ENCODE peak calls at places on chromosome 1, in nine cellular contexts. J is body of pancreas; S is MM.1S; U is CD8-positive, alpha-beta T cell; F is astrocyte; G is left ventricle myocardium inferior; R is IMR-90; M is tibial artery; P is fibroblast of lung. A is an unnamed sample.

GRCh38 chr1:114341886-114342285 is 169.1 kb downstream of the TRIM33 start:
- DNase-seq in J (no peak), S (no peak), U (no peak), F (peak; percentile 59), G (no peak), R (no peak), M (no peak), P (peak; percentile 67), A (no peak)

GRCh38 chr1:15088146-15089025 is 65.2 kb upstream of the TMEM51 start:
- DNase-seq in J (no peak), S (no peak), U (no peak), F (peak; percentile 30), G (no peak), R (peak; percentile 24), M (no peak), P (peak; percentile 50), A (no peak)

GRCh38 chr1:117638759-117639158 is 32.9 kb downstream of the TENT5C start:
- DNase-seq in J (no peak), S (no peak), U (no peak), F (no peak), G (no peak), R (no peak), M (no peak), P (no peak), A (peak; percentile 11)

GRCh38 chr1:116852910-116853309 is 56.8 kb upstream of the PTGFRN start:
- DNase-seq in J (no peak), S (no peak), U (no peak), F (peak; percentile 76), G (no peak), R (no peak), M (no peak), P (peak; percentile 82), A (no peak)

GRCh38 chr1:46301406-46302090 is 1.9 kb downstream of the LRRC41 start:
- DNase-seq in J (no peak), S (no peak), U (no peak), F (peak; percentile 47), G (no peak), R (peak; percentile 37), M (no peak), P (peak; percentile 63), A (peak; percentile 39)

GRCh38 chr1:26704629-26705028 is 8.8 kb downstream of the ARID1A start:
- DNase-seq in J (no peak), S (no peak), U (no peak), F (no peak), G (no peak), R (no peak), M (no peak), P (no peak), A (no peak)

GRCh38 chr1:154384650-154385557 is 20.2 kb upstream of the IL6R start:
- DNase-seq in J (no peak), S (no peak), U (no peak), F (no peak), G (no peak), R (no peak), M (no peak), P (no peak), A (no peak)

GRCh38 chr1:187270256-187270655 is 441.5 kb downstream of the PLA2G4A start:
- DNase-seq in J (no peak), S (peak; percentile 71), U (no peak), F (no peak), G (no peak), R (no peak), M (no peak), P (no peak), A (peak; percentile 15)

GRCh38 chr1:33433509-33434362 is 2.8 kb upstream of the PHC2 start:
- DNase-seq in J (peak; percentile 24), S (no peak), U (no peak), F (peak; percentile 98), G (no peak), R (peak; percentile 99), M (peak; percentile 78), P (peak; percentile 99), A (peak; percentile 23)

GRCh38 chr1:39168301-39169080 is 36.0 kb upstream of the MACF1 start:
- DNase-seq in J (no peak), S (no peak), U (no peak), F (no peak), G (no peak), R (no peak), M (no peak), P (no peak), A (no peak)

GRCh38 chr1:13699936-13700520 is at the start of gene PRDM2:
- DNase-seq in J (peak; percentile 61), S (peak; percentile 38), U (peak; percentile 38), F (peak; percentile 9), G (peak; percentile 55), R (peak; percentile 17), M (peak; percentile 70), P (peak; percentile 44), A (peak; percentile 48)

GRCh38 chr1:226107471-226108460 is 45.2 kb downstream of the H3-3A start:
- DNase-seq in J (no peak), S (no peak), U (no peak), F (no peak), G (no peak), R (no peak), M (no peak), P (no peak), A (no peak)

GRCh38 chr1:212463565-212464270 is 31.0 kb downstream of the NENF start:
- DNase-seq in J (no peak), S (no peak), U (no peak), F (no peak), G (no peak), R (no peak), M (no peak), P (no peak), A (no peak)

GRCh38 chr1:202860744-202861419 is 28.1 kb downstream of the RABIF start:
- DNase-seq in J (peak; percentile 84), S (no peak), U (no peak), F (peak; percentile 26), G (peak; percentile 21), R (peak; percentile 33), M (no peak), P (peak; percentile 46), A (peak; percentile 97)

GRCh38 chr1:119061700-119062099 is 73.6 kb upstream of the TBX15 start:
- DNase-seq in J (no peak), S (no peak), U (no peak), F (no peak), G (no peak), R (no peak), M (no peak), P (no peak), A (no peak)

GRCh38 chr1:25672763-25673409 is 56.3 kb downstream of the MAN1C1 start:
- DNase-seq in J (no peak), S (no peak), U (no peak), F (peak; percentile 48), G (no peak), R (peak; percentile 49), M (no peak), P (peak; percentile 53), A (no peak)

GRCh38 chr1:95309031-95309459 is 75.0 kb downstream of the RWDD3 start:
- DNase-seq in J (peak; percentile 40), S (no peak), U (no peak), F (peak; percentile 12), G (no peak), R (peak; percentile 21), M (no peak), P (peak; percentile 28), A (no peak)

GRCh38 chr1:64073705-64074104 is 129.7 kb upstream of the UBE2U start:
- DNase-seq in J (no peak), S (no peak), U (no peak), F (no peak), G (no peak), R (no peak), M (no peak), P (no peak), A (no peak)

DNA sequence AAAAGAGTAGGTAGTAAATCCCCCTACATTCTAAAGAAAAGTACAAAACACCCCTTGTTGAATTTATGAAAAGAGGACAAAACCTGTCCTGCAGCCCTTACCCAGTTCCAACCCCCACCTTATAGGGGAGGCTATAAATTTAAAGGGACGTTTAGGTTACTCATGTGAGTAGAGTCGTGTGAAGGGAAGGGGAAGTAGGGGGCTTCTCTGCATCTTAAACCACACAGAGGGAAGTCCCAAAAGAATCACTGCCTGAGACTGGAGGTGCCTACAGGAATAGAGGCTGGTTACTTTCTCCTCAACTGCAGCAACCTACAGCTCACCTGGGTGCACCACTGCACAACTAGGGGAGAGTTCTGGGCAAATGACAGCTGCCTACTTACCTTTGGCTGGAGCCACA is 36.7 kb upstream of the KIRREL1 start:
- DNase-seq in J (no peak), S (no peak), U (no peak), F (no peak), G (no peak), R (no peak), M (no peak), P (no peak), A (no peak)
- H3K27ac ChIP-seq in J (no peak overlapping the region), S (no peak overlapping the region), U (no peak overlapping the region), F (no peak overlapping the region), G (no peak overlapping the region), R (no peak overlapping the region), M (no peak overlapping the region), P (no peak overlapping the region), A (no peak overlapping the region)

DNA sequence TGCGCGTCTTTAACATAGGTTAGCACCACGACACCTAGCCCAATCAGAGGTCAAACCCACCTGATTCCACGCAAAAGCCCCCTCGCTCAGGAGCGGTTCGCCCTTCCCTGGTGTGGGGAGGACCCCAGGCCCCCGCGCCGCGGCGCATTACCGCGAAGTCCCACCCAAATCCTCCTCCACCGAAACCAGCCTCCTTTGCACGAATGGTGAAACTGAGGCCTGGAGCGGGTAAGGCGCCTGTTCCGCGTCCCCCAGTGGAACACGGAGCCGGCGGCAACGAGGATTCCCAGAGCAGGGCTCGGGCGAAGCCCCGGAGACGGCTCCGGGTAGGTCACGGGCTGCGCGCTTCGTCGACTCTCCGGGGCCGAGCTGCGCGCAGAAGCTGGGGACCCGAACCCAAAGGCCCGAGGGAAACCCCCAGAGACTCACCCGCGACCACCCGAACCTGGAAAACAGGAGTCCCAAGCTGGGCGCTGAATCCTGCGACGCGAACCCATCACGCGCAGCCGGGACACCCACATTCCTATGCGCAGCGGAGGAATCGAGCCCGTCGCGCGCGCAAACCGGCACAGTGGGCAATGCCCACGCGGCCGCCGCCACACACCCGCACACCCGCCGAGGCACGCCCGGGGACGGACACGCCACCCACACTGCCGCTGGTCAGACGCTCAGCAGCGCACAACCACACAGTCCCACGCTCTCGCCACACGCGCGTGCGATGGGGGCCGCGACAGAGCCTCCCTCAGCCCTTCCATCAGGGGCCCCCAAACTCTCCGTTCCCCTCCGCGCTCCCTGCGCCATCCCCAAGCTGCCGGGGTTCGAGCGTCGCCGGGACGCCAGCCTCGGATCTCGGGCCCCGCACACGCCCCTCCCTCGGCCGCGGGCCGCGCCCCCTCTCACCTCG is 507 bp downstream of the GLIS1 start:
- DNase-seq in J (peak; percentile 6), S (no peak), U (no peak), F (no peak), G (no peak), R (no peak), M (no peak), P (peak; percentile 39), A (no peak)
- H3K4me3 ChIP-seq in J (peak overlapping the region; percentile 31), S (peak overlapping the region; percentile 82), U (peak overlapping the region; percentile 33), F (peak overlapping the region; percentile 74), G (peak overlapping the region; percentile 80), R (peak overlapping the region; percentile 66), M (peak overlapping the region; percentile 56), P (peak overlapping the region; percentile 55), A (peak overlapping the region; percentile 63)

GRCh38 chr1:200384818-200385390 is 24.9 kb downstream of the ZNF281 start:
- DNase-seq in J (no peak), S (no peak), U (no peak), F (peak; percentile 29), G (no peak), R (no peak), M (no peak), P (peak; percentile 38), A (no peak)
- H3K27ac ChIP-seq in J (no peak overlapping the region), S (no peak overlapping the region), U (no peak overlapping the region), F (no peak overlapping the region), G (no peak overlapping the region), R (no peak overlapping the region), M (no peak overlapping the region), P (no peak overlapping the region), A (no peak overlapping the region)

GRCh38 chr1:7470904-7471638 is 300.0 kb upstream of the VAMP3 start:
- DNase-seq in J (peak; percentile 22), S (no peak), U (no peak), F (peak; percentile 98), G (peak; percentile 60), R (peak; percentile 99), M (peak; percentile 96), P (peak; percentile 98), A (peak; percentile 24)
- H3K4me3 ChIP-seq in J (no peak overlapping the region), S (no peak overlapping the region), U (no peak overlapping the region), F (peak overlapping the region; percentile 2), G (no peak overlapping the region), R (no peak overlapping the region), M (no peak overlapping the region), P (no peak overlapping the region), A (no peak overlapping the region)